ENCODE peak calls at places on chromosomes 5 and 9, in six cellular contexts. One of them, this sample, is unnamed.

GRCh38 chr5:128596071-128596470 is 58.0 kb upstream of the FBN2 start:
- DNase-seq in stromal cell of bone marrow: peak
- DNase-seq in Right ventricle myocardium superior: no peak
- DNase-seq in GM04504: no peak
- DNase-seq in RPMI7951: peak
- DNase-seq in AG09309: no peak
- DNase-seq in this sample: peak

GRCh38 chr9:95181226-95181818 is 136.2 kb downstream of the FANCC start:
- DNase-seq in Right ventricle myocardium superior: no peak
- DNase-seq in AG09309: no peak
- DNase-seq in stromal cell of bone marrow: no peak
- DNase-seq in RPMI7951: peak
- DNase-seq in GM04504: no peak
- DNase-seq in this sample: peak

GRCh38 chr9:3059781-3060468 is 216.0 kb upstream of the PUM3 start:
- DNase-seq in RPMI7951: no peak
- DNase-seq in AG09309: no peak
- DNase-seq in stromal cell of bone marrow: no peak
- DNase-seq in Right ventricle myocardium superior: no peak
- DNase-seq in GM04504: no peak
- DNase-seq in this sample: no peak

GRCh38 chr9:98248737-98249474 is 6.5 kb downstream of the TBC1D2 start:
- DNase-seq in Right ventricle myocardium superior: peak
- DNase-seq in GM04504: peak
- DNase-seq in AG09309: peak
- DNase-seq in RPMI7951: peak
- DNase-seq in stromal cell of bone marrow: peak
- DNase-seq in this sample: peak

GRCh38 chr5:55226027-55226933 is 835 bp downstream of the MCIDAS start:
- DNase-seq in RPMI7951: peak
- DNase-seq in Right ventricle myocardium superior: no peak
- DNase-seq in GM04504: no peak
- DNase-seq in AG09309: no peak
- DNase-seq in stromal cell of bone marrow: no peak
- DNase-seq in this sample: peak

GRCh38 chr5:110639307-110639902 is 87.1 kb downstream of the TMEM232 start:
- DNase-seq in Right ventricle myocardium superior: no peak
- DNase-seq in GM04504: no peak
- DNase-seq in stromal cell of bone marrow: no peak
- DNase-seq in RPMI7951: no peak
- DNase-seq in AG09309: no peak
- DNase-seq in this sample: no peak

GRCh38 chr5:67989457-67989856 is 226.1 kb upstream of the PIK3R1 start:
- DNase-seq in AG09309: peak
- DNase-seq in GM04504: no peak
- DNase-seq in RPMI7951: peak
- DNase-seq in stromal cell of bone marrow: peak
- DNase-seq in Right ventricle myocardium superior: no peak
- DNase-seq in this sample: peak

GRCh38 chr5:1938310-1939000 is 55.7 kb upstream of the IRX4 start:
- DNase-seq in RPMI7951: no peak
- DNase-seq in GM04504: no peak
- DNase-seq in AG09309: no peak
- DNase-seq in Right ventricle myocardium superior: no peak
- DNase-seq in stromal cell of bone marrow: no peak
- DNase-seq in this sample: no peak

GRCh38 chr5:137617806-137618205 is 118.1 kb downstream of the KLHL3 start:
- DNase-seq in GM04504: no peak
- DNase-seq in RPMI7951: peak
- DNase-seq in AG09309: no peak
- DNase-seq in stromal cell of bone marrow: no peak
- DNase-seq in Right ventricle myocardium superior: no peak
- DNase-seq in this sample: peak

GRCh38 chr9:112086627-112087026 is 88.5 kb downstream of the SUSD1 start:
- DNase-seq in Right ventricle myocardium superior: no peak
- DNase-seq in stromal cell of bone marrow: no peak
- DNase-seq in AG09309: no peak
- DNase-seq in GM04504: no peak
- DNase-seq in RPMI7951: peak
- DNase-seq in this sample: peak

GRCh38 chr5:134371834-134372340 is 518 bp downstream of the UBE2B start:
- DNase-seq in stromal cell of bone marrow: peak
- DNase-seq in RPMI7951: peak
- DNase-seq in Right ventricle myocardium superior: peak
- DNase-seq in AG09309: no peak
- DNase-seq in GM04504: peak
- DNase-seq in this sample: peak

GRCh38 chr5:59897075-59897474 is 3.5 kb upstream of the PDE4D start:
- DNase-seq in AG09309: no peak
- DNase-seq in stromal cell of bone marrow: no peak
- DNase-seq in RPMI7951: no peak
- DNase-seq in GM04504: no peak
- DNase-seq in Right ventricle myocardium superior: no peak
- DNase-seq in this sample: no peak

GRCh38 chr5:91032125-91032524 is 351.0 kb downstream of the ARRDC3 start:
- DNase-seq in AG09309: no peak
- DNase-seq in Right ventricle myocardium superior: no peak
- DNase-seq in RPMI7951: no peak
- DNase-seq in stromal cell of bone marrow: no peak
- DNase-seq in GM04504: no peak
- DNase-seq in this sample: no peak

GRCh38 chr5:126917918-126918623 is 112.3 kb downstream of the MARCHF3 start:
- DNase-seq in Right ventricle myocardium superior: no peak
- DNase-seq in GM04504: no peak
- DNase-seq in stromal cell of bone marrow: no peak
- DNase-seq in AG09309: no peak
- DNase-seq in RPMI7951: peak
- DNase-seq in this sample: no peak

GRCh38 chr9:72332351-72332750 is 32.7 kb downstream of the ZFAND5 start:
- DNase-seq in AG09309: no peak
- DNase-seq in stromal cell of bone marrow: no peak
- DNase-seq in Right ventricle myocardium superior: no peak
- DNase-seq in RPMI7951: no peak
- DNase-seq in GM04504: no peak
- DNase-seq in this sample: no peak

GRCh38 chr9:71364196-71364955 is 243.0 kb upstream of the TRPM3 start:
- DNase-seq in stromal cell of bone marrow: no peak
- DNase-seq in Right ventricle myocardium superior: no peak
- DNase-seq in RPMI7951: peak
- DNase-seq in AG09309: peak
- DNase-seq in GM04504: peak
- DNase-seq in this sample: no peak

GRCh38 chr5:72477644-72478043 is 29.6 kb downstream of the ZNF366 start:
- DNase-seq in GM04504: no peak
- DNase-seq in Right ventricle myocardium superior: no peak
- DNase-seq in RPMI7951: no peak
- DNase-seq in stromal cell of bone marrow: no peak
- DNase-seq in AG09309: no peak
- DNase-seq in this sample: no peak

GRCh38 chr5:135102716-135103696 is 69.0 kb upstream of the PITX1 start:
- DNase-seq in GM04504: no peak
- DNase-seq in AG09309: no peak
- DNase-seq in Right ventricle myocardium superior: no peak
- DNase-seq in stromal cell of bone marrow: no peak
- DNase-seq in RPMI7951: no peak
- DNase-seq in this sample: no peak

GRCh38 chr9:11933926-11934325 is 759.3 kb upstream of the TYRP1 start:
- DNase-seq in Right ventricle myocardium superior: no peak
- DNase-seq in RPMI7951: no peak
- DNase-seq in AG09309: no peak
- DNase-seq in GM04504: peak
- DNase-seq in stromal cell of bone marrow: peak
- DNase-seq in this sample: no peak

GRCh38 chr9:93193373-93193725 is 9.4 kb downstream of the WNK2 start:
- DNase-seq in Right ventricle myocardium superior: peak
- DNase-seq in AG09309: no peak
- DNase-seq in GM04504: no peak
- DNase-seq in RPMI7951: no peak
- DNase-seq in stromal cell of bone marrow: no peak
- DNase-seq in this sample: no peak

GRCh38 chr5:669111-669841 is 23.9 kb downstream of the TPPP start:
- DNase-seq in AG09309: no peak
- DNase-seq in Right ventricle myocardium superior: peak
- DNase-seq in GM04504: no peak
- DNase-seq in stromal cell of bone marrow: no peak
- DNase-seq in RPMI7951: peak
- DNase-seq in this sample: peak

GRCh38 chr5:128053291-128053954 is 30.1 kb upstream of the SLC12A2 start:
- DNase-seq in Right ventricle myocardium superior: no peak
- DNase-seq in stromal cell of bone marrow: peak
- DNase-seq in AG09309: peak
- DNase-seq in GM04504: no peak
- DNase-seq in RPMI7951: no peak
- DNase-seq in this sample: no peak

GRCh38 chr5:1186351-1187233 is 14.8 kb upstream of the SLC6A19 start:
- DNase-seq in stromal cell of bone marrow: no peak
- DNase-seq in RPMI7951: no peak
- DNase-seq in GM04504: no peak
- DNase-seq in Right ventricle myocardium superior: peak
- DNase-seq in AG09309: no peak
- DNase-seq in this sample: peak

GRCh38 chr9:3662671-3663070 is 136.9 kb upstream of the RFX3 start:
- DNase-seq in RPMI7951: peak
- DNase-seq in stromal cell of bone marrow: peak
- DNase-seq in Right ventricle myocardium superior: no peak
- DNase-seq in AG09309: no peak
- DNase-seq in GM04504: no peak
- DNase-seq in this sample: no peak

GRCh38 chr5:75051217-75051751 is 1.1 kb downstream of the GCNT4 start:
- DNase-seq in GM04504: no peak
- DNase-seq in stromal cell of bone marrow: no peak
- DNase-seq in AG09309: no peak
- DNase-seq in Right ventricle myocardium superior: no peak
- DNase-seq in RPMI7951: no peak
- DNase-seq in this sample: no peak

GRCh38 chr9:34398875-34399274 is 22.2 kb upstream of the MYORG start:
- DNase-seq in GM04504: no peak
- DNase-seq in stromal cell of bone marrow: no peak
- DNase-seq in AG09309: no peak
- DNase-seq in Right ventricle myocardium superior: no peak
- DNase-seq in RPMI7951: no peak
- DNase-seq in this sample: no peak

GRCh38 chr5:173256800-173257199 is 21.8 kb upstream of the NKX2-5 start:
- DNase-seq in stromal cell of bone marrow: no peak
- DNase-seq in AG09309: no peak
- DNase-seq in Right ventricle myocardium superior: peak
- DNase-seq in GM04504: no peak
- DNase-seq in RPMI7951: no peak
- DNase-seq in this sample: no peak

GRCh38 chr5:169988947-169989346 is 8.7 kb upstream of the INSYN2B start:
- DNase-seq in Right ventricle myocardium superior: no peak
- DNase-seq in GM04504: no peak
- DNase-seq in AG09309: no peak
- DNase-seq in stromal cell of bone marrow: no peak
- DNase-seq in RPMI7951: no peak
- DNase-seq in this sample: no peak

GRCh38 chr5:177105546-177106476 is 19.1 kb downstream of the FGFR4 start:
- DNase-seq in Right ventricle myocardium superior: no peak
- DNase-seq in AG09309: no peak
- DNase-seq in GM04504: no peak
- DNase-seq in stromal cell of bone marrow: no peak
- DNase-seq in RPMI7951: no peak
- DNase-seq in this sample: no peak

GRCh38 chr9:36208521-36209253 is 18.0 kb downstream of the CLTA start:
- DNase-seq in stromal cell of bone marrow: no peak
- DNase-seq in AG09309: no peak
- DNase-seq in GM04504: no peak
- DNase-seq in Right ventricle myocardium superior: no peak
- DNase-seq in RPMI7951: no peak
- DNase-seq in this sample: no peak

GRCh38 chr5:58090704-58091103 is 369.2 kb downstream of the PLK2 start:
- DNase-seq in AG09309: no peak
- DNase-seq in Right ventricle myocardium superior: no peak
- DNase-seq in RPMI7951: no peak
- DNase-seq in GM04504: no peak
- DNase-seq in stromal cell of bone marrow: no peak
- DNase-seq in this sample: no peak

GRCh38 chr5:53397141-53397794 is 83.2 kb upstream of the FST start:
- DNase-seq in stromal cell of bone marrow: no peak
- DNase-seq in AG09309: no peak
- DNase-seq in RPMI7951: peak
- DNase-seq in Right ventricle myocardium superior: no peak
- DNase-seq in GM04504: no peak
- DNase-seq in this sample: no peak

GRCh38 chr5:1368236-1368635 is 23.3 kb upstream of the CLPTM1L start:
- DNase-seq in RPMI7951: no peak
- DNase-seq in AG09309: no peak
- DNase-seq in GM04504: no peak
- DNase-seq in Right ventricle myocardium superior: no peak
- DNase-seq in stromal cell of bone marrow: no peak
- DNase-seq in this sample: no peak

GRCh38 chr9:89743216-89743575 is 138.4 kb downstream of the GADD45G start:
- DNase-seq in GM04504: no peak
- DNase-seq in Right ventricle myocardium superior: no peak
- DNase-seq in RPMI7951: no peak
- DNase-seq in AG09309: no peak
- DNase-seq in stromal cell of bone marrow: no peak
- DNase-seq in this sample: no peak

This sample was measured in SK-MEL-5.